ENCODE peak calls at places on chromosomes 6 and 20, in nine cellular contexts. X is stimulated activated CD8-positive, alpha-beta memory T cell treated with anti-CD3 and anti-CD28 coated beads, Interleukin-4, amount 100 ng/mL, for 1 hour; S is pons; G is NCI-H1105 treated with DMSO at 0.1 percent for 48 hours; B is nephron progenitor cell; J is kidney glomerular epithelial cell; I is astrocyte of the spinal cord; W is foreskin keratinocyte; A is NCI-H1436. E is an unnamed sample.

GRCh38 chr6:123803862-123804681 is at the start of gene NKAIN2:
- DNase-seq in W (no peak), B (peak; percentile 70), G (peak; percentile 96), X (no peak), I (no peak), S (peak; percentile 56), A (peak; percentile 76), J (no peak), E (no peak)

GRCh38 chr20:47181056-47181862 is 175.2 kb downstream of the ZMYND8 start:
- DNase-seq in G (no peak), X (no peak), J (peak; percentile 70), S (no peak), B (no peak), W (peak; percentile 59), I (peak; percentile 43), A (no peak), E (peak; percentile 14)

GRCh38 chr20:7981374-7981773 is 38.2 kb downstream of the TMX4 start:
- DNase-seq in X (no peak), W (no peak), G (no peak), I (no peak), J (no peak), B (no peak), A (no peak), S (no peak), E (no peak)

GRCh38 chr20:52154575-52154974 is 37.0 kb downstream of the ZFP64 start:
- DNase-seq in B (no peak), W (no peak), X (no peak), G (no peak), A (no peak), J (no peak), I (no peak), S (no peak), E (no peak)

GRCh38 chr6:21371676-21372161 is 221.8 kb upstream of the SOX4 start:
- DNase-seq in I (peak; percentile 57), A (no peak), X (no peak), W (peak; percentile 26), S (no peak), B (no peak), J (no peak), G (no peak), E (no peak)

GRCh38 chr20:61352381-61353260 is 100.6 kb downstream of the CDH4 start:
- DNase-seq in A (no peak), X (no peak), I (no peak), B (no peak), J (no peak), G (peak; percentile 30), W (no peak), S (no peak), E (no peak)

GRCh38 chr6:17431581-17431980 is 38.2 kb downstream of the CAP2 start:
- DNase-seq in X (no peak), S (peak; percentile 32), I (peak; percentile 40), G (no peak), A (no peak), J (peak; percentile 26), B (no peak), W (no peak), E (no peak)

GRCh38 chr6:15330174-15330934 is 84.5 kb downstream of the JARID2 start:
- DNase-seq in S (no peak), X (no peak), G (no peak), I (no peak), J (no peak), A (no peak), B (no peak), W (no peak), E (no peak)

GRCh38 chr6:10555625-10556309 is 34.6 kb downstream of the GCNT2 start:
- DNase-seq in X (no peak), S (peak; percentile 50), A (peak; percentile 36), B (peak; percentile 55), G (peak; percentile 89), I (peak; percentile 32), W (no peak), J (peak; percentile 37), E (peak; percentile 59)

GRCh38 chr20:11083841-11084240 is 410.0 kb upstream of the JAG1 start:
- DNase-seq in B (no peak), J (no peak), G (no peak), I (no peak), A (no peak), W (no peak), X (no peak), S (no peak), E (no peak)

GRCh38 chr6:26195376-26195923 is 108.2 kb downstream of the HFE start:
- DNase-seq in S (peak; percentile 97), A (peak; percentile 68), G (no peak), I (peak; percentile 96), J (peak; percentile 79), W (peak; percentile 75), X (no peak), B (peak; percentile 60), E (peak; percentile 93)

GRCh38 chr20:1676650-1677049 is 19.1 kb upstream of the SIRPG start:
- DNase-seq in I (no peak), B (no peak), A (no peak), G (no peak), J (no peak), W (no peak), X (no peak), S (no peak), E (no peak)

GRCh38 chr6:56593801-56594318 is 48.8 kb downstream of the DST start:
- DNase-seq in I (no peak), A (no peak), X (no peak), S (peak; percentile 71), B (no peak), W (no peak), G (no peak), J (no peak), E (no peak)

GRCh38 chr6:33995046-33995872 is 150.6 kb downstream of the GRM4 start:
- DNase-seq in I (no peak), W (no peak), A (peak; percentile 26), S (peak; percentile 20), X (no peak), G (peak; percentile 12), B (no peak), J (no peak), E (peak; percentile 81)

GRCh38 chr20:37357481-37358365 is 11.8 kb downstream of the SRC start:
- DNase-seq in J (no peak), S (peak; percentile 74), I (no peak), X (no peak), G (no peak), B (no peak), W (no peak), A (no peak), E (no peak)

GRCh38 chr6:1200706-1201105 is 111.2 kb upstream of the FOXQ1 start:
- DNase-seq in S (no peak), W (no peak), B (no peak), A (no peak), G (no peak), I (peak; percentile 5), X (no peak), J (no peak), E (no peak)

GRCh38 chr20:57703013-57703412 is 6.8 kb downstream of the PMEPA1 start:
- DNase-seq in W (no peak), X (no peak), G (no peak), B (no peak), S (no peak), A (no peak), J (no peak), I (no peak), E (peak; percentile 39)

GRCh38 chr20:21529863-21530262 is 16.0 kb upstream of the NKX2-2 start:
- DNase-seq in G (peak; percentile 73), W (no peak), S (peak; percentile 77), I (no peak), B (no peak), A (peak; percentile 48), X (no peak), J (no peak), E (no peak)

GRCh38 chr6:32761084-32761483 is 2.2 kb downstream of the HLA-DQB2 start:
- DNase-seq in J (no peak), W (no peak), A (no peak), B (no peak), X (no peak), G (no peak), S (no peak), I (no peak), E (no peak)

GRCh38 chr6:125132058-125132457 is 21.5 kb upstream of the TPD52L1 start:
- DNase-seq in S (no peak), X (no peak), I (no peak), W (no peak), G (no peak), J (no peak), A (no peak), B (no peak), E (no peak)

GRCh38 chr20:37836926-37837325 is 66.0 kb upstream of the VSTM2L start:
- DNase-seq in A (no peak), X (no peak), S (no peak), W (no peak), B (no peak), G (no peak), J (no peak), I (no peak), E (no peak)

GRCh38 chr6:25179051-25179778 is 100.0 kb upstream of the CARMIL1 start:
- DNase-seq in X (no peak), I (peak; percentile 37), S (no peak), G (no peak), B (no peak), A (no peak), J (no peak), W (no peak), E (no peak)

GRCh38 chr6:56387621-56388413 is 140.4 kb upstream of the COL21A1 start:
- DNase-seq in W (no peak), J (no peak), S (no peak), I (no peak), B (no peak), A (no peak), G (peak; percentile 53), X (no peak), E (no peak)

GRCh38 chr6:143370972-143371371 is 79.5 kb downstream of the ADAT2 start:
- DNase-seq in W (no peak), X (no peak), S (no peak), A (no peak), B (no peak), J (no peak), G (no peak), I (no peak), E (no peak)

GRCh38 chr20:3156811-3157619 is 2.6 kb downstream of the FASTKD5 start:
- DNase-seq in W (no peak), J (no peak), I (no peak), X (no peak), A (no peak), G (no peak), S (no peak), B (no peak), E (no peak)

GRCh38 chr6:137218917-137219663 is at the start of gene IFNGR1:
- DNase-seq in G (peak; percentile 87), S (peak; percentile 93), A (peak; percentile 91), X (peak; percentile 90), J (peak; percentile 66), B (peak; percentile 98), I (peak; percentile 94), W (peak; percentile 70), E (peak; percentile 99)

GRCh38 chr6:56668158-56668557 is 25.5 kb upstream of the DST start:
- DNase-seq in B (no peak), J (no peak), I (no peak), W (peak; percentile 76), S (no peak), X (no peak), G (peak; percentile 16), A (no peak), E (no peak)

GRCh38 chr20:16302818-16303217 is 270.4 kb downstream of the KIF16B start:
- DNase-seq in B (no peak), I (no peak), A (no peak), J (no peak), W (no peak), S (no peak), G (no peak), X (no peak), E (no peak)

GRCh38 chr6:17938885-17939284 is 48.5 kb downstream of the KIF13A start:
- DNase-seq in A (no peak), W (no peak), J (no peak), B (no peak), G (no peak), I (peak; percentile 36), S (no peak), X (no peak), E (no peak)

GRCh38 chr6:52389626-52390360 is 27.8 kb downstream of the PAQR8 start:
- DNase-seq in I (peak; percentile 46), G (peak; percentile 75), B (no peak), J (peak; percentile 61), X (no peak), S (no peak), W (peak; percentile 26), A (no peak), E (peak; percentile 82)

GRCh38 chr20:17967595-17968365 is 814 bp downstream of the SNX5 start:
- DNase-seq in G (peak; percentile 43), S (peak; percentile 29), W (no peak), X (peak; percentile 10), B (no peak), J (no peak), A (no peak), I (peak; percentile 59), E (no peak)

E was measured in transverse colon.